ENCODE peak calls at places on chromosomes 4 and X, in nine cellular contexts. I is mesendoderm; Y is IMR-90; X is Karpas-422; B is tibial artery; E is CD4-positive, alpha-beta memory T cell; H is CD8-positive, alpha-beta memory T cell; S is uterus; J is neural progenitor cell. U is an unnamed sample.

GRCh38 chrX:2434270-2434669 is 66.5 kb downstream of the DHRSX start:
- DNase-seq in E (no peak), H (no peak), Y (no peak), S (no peak), J (no peak), X (peak; percentile 10), B (no peak), I (no peak), U (no peak)

GRCh38 chr4:143185253-143186107 is 763 bp downstream of the USP38 start:
- DNase-seq in J (peak; percentile 40), E (no peak), B (no peak), Y (peak; percentile 8), H (peak; percentile 11), I (peak; percentile 65), X (peak; percentile 75), S (no peak), U (no peak)

GRCh38 chrX:134171661-134172587 is 65.1 kb upstream of the CCDC160 start:
- DNase-seq in I (peak; percentile 84), J (peak; percentile 69), Y (no peak), S (no peak), X (no peak), E (no peak), B (no peak), H (no peak), U (no peak)

GRCh38 chr4:74793757-74794340 is 474 bp downstream of the BTC start:
- DNase-seq in X (peak; percentile 60), I (peak; percentile 84), H (no peak), S (peak; percentile 25), B (peak; percentile 77), Y (no peak), J (peak; percentile 63), E (no peak), U (peak; percentile 86)

GRCh38 chr4:15717126-15717525 is 14.3 kb downstream of the BST1 start:
- DNase-seq in B (no peak), Y (peak; percentile 59), H (no peak), X (no peak), J (no peak), E (no peak), S (no peak), I (no peak), U (no peak)

GRCh38 chr4:150739591-150739990 is 157.6 kb downstream of the MAB21L2 start:
- DNase-seq in J (peak; percentile 18), I (peak; percentile 71), E (no peak), S (no peak), Y (no peak), H (no peak), B (no peak), X (no peak), U (no peak)

GRCh38 chrX:136694491-136695087 is 46.6 kb downstream of the CD40LG start:
- DNase-seq in I (peak; percentile 38), E (peak; percentile 65), B (no peak), J (peak; percentile 49), Y (peak; percentile 58), S (no peak), X (peak; percentile 86), H (no peak), U (no peak)

GRCh38 chrX:101260435-101260834 is 30.7 kb downstream of the TAF7L start:
- DNase-seq in H (no peak), E (no peak), I (peak; percentile 51), J (peak; percentile 8), X (peak; percentile 52), Y (no peak), S (no peak), B (no peak), U (no peak)

GRCh38 chr4:1986578-1987210 is 22.1 kb downstream of the NELFA start:
- DNase-seq in X (no peak), B (no peak), E (no peak), J (no peak), Y (no peak), H (no peak), S (no peak), I (no peak), U (no peak)

GRCh38 chr4:140122891-140123290 is 31.1 kb downstream of the MAML3 start:
- DNase-seq in S (no peak), X (no peak), H (no peak), J (no peak), B (no peak), I (no peak), Y (no peak), E (no peak), U (no peak)

GRCh38 chr4:153592090-153592489 is 92.0 kb upstream of the TLR2 start:
- DNase-seq in I (no peak), B (no peak), H (no peak), X (no peak), E (no peak), Y (no peak), J (no peak), S (no peak), U (no peak)

GRCh38 chr4:153593166-153593565 is 90.9 kb upstream of the TLR2 start:
- DNase-seq in E (no peak), X (no peak), I (peak; percentile 48), S (no peak), B (no peak), Y (no peak), H (no peak), J (no peak), U (no peak)

GRCh38 chr4:153589703-153590595 is 94.1 kb upstream of the TLR2 start:
- DNase-seq in B (no peak), E (no peak), J (no peak), X (no peak), Y (no peak), H (no peak), I (no peak), S (no peak), U (no peak)

GRCh38 chr4:153594208-153594607 is 89.9 kb upstream of the TLR2 start:
- DNase-seq in E (no peak), H (no peak), I (peak; percentile 27), B (no peak), S (no peak), J (no peak), Y (peak; percentile 41), X (no peak), U (no peak)

DNA sequence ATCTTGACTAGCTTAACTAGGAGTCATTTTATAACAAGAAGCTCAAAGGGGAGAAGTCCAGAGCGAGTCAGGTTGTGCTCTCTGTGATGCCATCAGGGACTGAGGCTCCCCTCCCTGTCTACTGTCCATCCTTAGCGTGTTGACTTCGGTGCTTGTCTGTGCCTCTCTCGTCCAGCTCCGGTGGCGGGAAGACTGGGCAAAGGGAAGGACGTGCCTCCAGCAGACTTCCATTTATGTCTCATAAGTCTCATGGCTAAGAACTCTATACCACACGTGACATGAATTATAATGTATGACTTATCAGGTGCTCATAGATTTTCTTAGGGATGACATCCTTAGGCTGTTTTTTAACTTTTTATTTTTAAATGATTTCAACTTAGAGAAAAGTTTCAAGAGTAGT is 92.6 kb upstream of the TLR2 start:
- DNase-seq in H (no peak), E (no peak), I (no peak), J (no peak), X (no peak), B (no peak), Y (no peak), S (no peak), U (no peak)
- H3K36me3 ChIP-seq in H (peaks cover 56% of the 10 kb centered on the region), E (peaks cover 71% of the 10 kb centered on the region), I (no peaks in the 10 kb centered on the region), J (no peaks in the 10 kb centered on the region), X (peaks cover 39% of the 10 kb centered on the region), B (peaks cover 35% of the 10 kb centered on the region), Y (peaks cover 13% of the 10 kb centered on the region), S (no peaks in the 10 kb centered on the region), U (no peaks in the 10 kb centered on the region)

GRCh38 chrX:314781-315595 is 3.6 kb downstream of the GTPBP6 start:
- DNase-seq in S (no peak), B (peak; percentile 60), I (no peak), Y (no peak), H (no peak), J (no peak), X (no peak), E (no peak), U (peak; percentile 29)
- H3K36me3 ChIP-seq in S (no peaks in the 10 kb centered on the region), B (peaks cover 39% of the 10 kb centered on the region), I (peaks cover 12% of the 10 kb centered on the region), Y (peaks cover 42% of the 10 kb centered on the region), H (peaks cover 10% of the 10 kb centered on the region), J (no peaks in the 10 kb centered on the region), X (peaks cover 15% of the 10 kb centered on the region), E (peaks cover 42% of the 10 kb centered on the region), U (peaks cover 3% of the 10 kb centered on the region)

DNA sequence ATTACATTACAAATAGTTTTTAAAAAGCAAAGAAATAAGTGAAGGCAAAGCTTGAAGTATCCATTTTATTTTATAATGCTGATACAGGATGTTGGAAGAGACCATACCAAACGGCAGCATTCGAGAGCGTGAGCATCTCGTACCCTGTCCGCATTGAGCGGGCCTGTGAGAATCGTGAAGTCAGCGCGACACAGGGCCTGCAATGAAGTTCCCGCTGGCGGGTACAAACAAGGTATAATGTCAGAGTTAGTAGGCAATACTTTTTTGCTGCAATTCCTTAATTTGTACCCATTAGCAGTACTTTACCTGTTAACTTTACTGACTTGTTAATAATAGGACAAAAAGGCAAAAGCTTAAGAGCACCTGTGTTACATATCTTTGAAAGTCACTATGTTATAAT is 19.0 kb downstream of the HNRNPD start:
- DNase-seq in B (no peak), E (no peak), Y (no peak), I (no peak), X (no peak), J (no peak), H (no peak), S (no peak), U (no peak)
- H3K36me3 ChIP-seq in B (peaks cover 57% of the 10 kb centered on the region), E (peaks cover 63% of the 10 kb centered on the region), Y (peaks cover 40% of the 10 kb centered on the region), I (peaks cover 10% of the 10 kb centered on the region), X (peaks cover 65% of the 10 kb centered on the region), J (peaks cover 68% of the 10 kb centered on the region), H (peaks cover 53% of the 10 kb centered on the region), S (no peaks in the 10 kb centered on the region), U (peaks cover 10% of the 10 kb centered on the region)

DNA sequence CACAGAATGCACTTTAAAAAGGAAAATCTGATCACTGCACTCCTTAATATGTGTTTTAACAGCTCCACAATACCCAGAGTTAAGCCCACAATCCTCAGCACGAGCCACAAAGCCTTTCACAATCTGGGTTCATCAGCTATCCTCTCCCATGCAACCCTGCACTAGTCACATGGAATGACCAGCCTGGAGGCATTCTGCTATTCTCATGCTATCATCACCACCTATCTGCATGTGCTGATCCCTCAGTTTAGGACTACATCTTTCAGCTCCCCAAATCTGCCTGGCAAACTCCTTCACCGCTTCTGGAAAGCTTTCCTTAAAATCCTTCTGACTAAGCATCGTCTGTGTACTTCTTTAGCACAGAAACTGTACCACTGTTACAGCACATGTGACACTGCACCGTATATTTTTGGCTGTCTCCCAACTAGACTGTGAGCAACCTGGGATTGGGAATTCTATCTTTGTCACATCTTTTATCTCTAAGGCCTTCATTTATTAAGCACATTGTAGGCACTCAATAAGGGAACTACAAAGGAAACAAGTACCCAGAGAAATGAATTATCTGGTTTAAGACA is 18.3 kb upstream of the EIF1AX start:
- DNase-seq in H (no peak), E (no peak), I (no peak), X (no peak), S (no peak), Y (no peak), J (no peak), B (no peak), U (no peak)
- H3K36me3 ChIP-seq in H (no peaks in the 10 kb centered on the region), E (peaks cover 28% of the 10 kb centered on the region), I (no peaks in the 10 kb centered on the region), X (peaks cover 12% of the 10 kb centered on the region), S (no peaks in the 10 kb centered on the region), Y (peaks cover 15% of the 10 kb centered on the region), J (peaks cover 5% of the 10 kb centered on the region), B (peaks cover 4% of the 10 kb centered on the region), U (no peaks in the 10 kb centered on the region)

U was measured in mucosa of descending colon.